ENCODE peak calls at places on chromosome 6, in five cellular contexts. K is pancreas, F is cardiac muscle cell, Y is H9, O is mammary epithelial cell. W is an unnamed sample. For H3K9me3, the result is how much of the 10 kb centered on the place peaks cover.

GRCh38 chr6:17431581-17431980 is 38.2 kb downstream of the CAP2 start:
- DNase-seq in Y (no peak), K (no peak), F (no peak), O (no peak), W (no peak)

GRCh38 chr6:70390067-70390466 is 23.2 kb upstream of the FAM135A start:
- DNase-seq in F (no peak), K (no peak), O (no peak), Y (no peak), W (no peak)

GRCh38 chr6:6600865-6601264 is 12.3 kb downstream of the LY86 start:
- DNase-seq in O (no peak), K (no peak), Y (no peak), F (no peak), W (no peak)

GRCh38 chr6:40389176-40389767 is 197.9 kb downstream of the LRFN2 start:
- DNase-seq in F (no peak), Y (no peak), O (no peak), K (no peak), W (peak)

GRCh38 chr6:14888575-14889000 is 357.3 kb upstream of the JARID2 start:
- DNase-seq in K (no peak), O (no peak), Y (no peak), F (no peak), W (no peak)

GRCh38 chr6:142945446-142946180 is 637 bp upstream of the HIVEP2 start:
- DNase-seq in Y (no peak), F (no peak), O (no peak), K (peak), W (peak)

GRCh38 chr6:139567095-139567494 is 192.6 kb upstream of the CITED2 start:
- DNase-seq in K (no peak), O (no peak), Y (no peak), F (no peak), W (no peak)

GRCh38 chr6:129981598-129981997 is 36.8 kb upstream of the L3MBTL3 start:
- DNase-seq in Y (no peak), O (peak), F (peak), K (no peak), W (no peak)

GRCh38 chr6:37283786-37284185 is 25.8 kb upstream of the TMEM217 start:
- DNase-seq in F (peak), O (no peak), Y (no peak), K (peak), W (no peak)

GRCh38 chr6:5706094-5707033 is 300.4 kb downstream of the NRN1 start:
- DNase-seq in O (no peak), F (peak), K (no peak), Y (no peak), W (no peak)

GRCh38 chr6:73704260-73704659 is 8.3 kb downstream of the CD109 start:
- DNase-seq in O (peak), K (no peak), Y (no peak), F (peak), W (no peak)

GRCh38 chr6:3283641-3284435 is 25.1 kb downstream of the PSMG4 start:
- DNase-seq in O (no peak), K (peak), Y (no peak), F (no peak), W (no peak)

GRCh38 chr6:165826487-165827189 is 163.6 kb upstream of the PDE10A start:
- DNase-seq in O (no peak), F (no peak), Y (no peak), K (no peak), W (no peak)

GRCh38 chr6:109172096-109172495 is 76.8 kb downstream of the CEP57L1 start:
- DNase-seq in F (no peak), K (no peak), Y (no peak), O (no peak), W (no peak)

GRCh38 chr6:134447423-134447822 is 129.5 kb upstream of the SGK1 start:
- DNase-seq in O (peak), Y (no peak), F (peak), K (no peak), W (no peak)

GRCh38 chr6:128073389-128073788 is 172.5 kb upstream of the THEMIS start:
- DNase-seq in O (no peak), K (no peak), Y (no peak), F (no peak), W (no peak)

GRCh38 chr6:50822078-50822476 is 3.4 kb downstream of the TFAP2B start:
- DNase-seq in F (no peak), K (no peak), O (peak), Y (no peak), W (no peak)

GRCh38 chr6:34145161-34146020 is 496 bp downstream of the GRM4 start:
- DNase-seq in O (peak), K (peak), F (peak), Y (peak), W (peak)

GRCh38 chr6:75430631-75431345 is 62.8 kb downstream of the FILIP1 start:
- DNase-seq in Y (no peak), O (no peak), F (peak), K (no peak), W (peak)

GRCh38 chr6:128364766-128365519 is 155.5 kb downstream of the PTPRK start:
- DNase-seq in F (no peak), O (no peak), K (no peak), Y (no peak), W (no peak)

GRCh38 chr6:18368277-18369105 is 18.7 kb upstream of the RNF144B start:
- DNase-seq in O (no peak), K (no peak), F (no peak), Y (no peak), W (no peak)

GRCh38 chr6:14059791-14060436 is 57.7 kb upstream of the CD83 start:
- DNase-seq in K (peak), Y (no peak), F (no peak), O (peak), W (no peak)

GRCh38 chr6:42103753-42104094 is 38.7 kb downstream of the C6orf132 start:
- DNase-seq in F (no peak), K (no peak), Y (no peak), O (no peak), W (no peak)

GRCh38 chr6:44053760-44054556 is 73.3 kb downstream of the MRPL14 start:
- DNase-seq in Y (no peak), O (peak), K (no peak), F (peak), W (no peak)

GRCh38 chr6:16985484-16986284 is 116.2 kb upstream of the STMND1 start:
- DNase-seq in O (peak), F (peak), K (no peak), Y (no peak), W (no peak)

GRCh38 chr6:44575644-44576043 is 188.1 kb downstream of the CDC5L start:
- DNase-seq in K (no peak), F (peak), O (no peak), Y (no peak), W (no peak)

GRCh38 chr6:5534643-5535042 is 273.3 kb downstream of the FARS2 start:
- DNase-seq in F (no peak), Y (no peak), K (no peak), O (no peak), W (no peak)

GRCh38 chr6:112251170-112251945 is 3.0 kb downstream of the LAMA4 start:
- DNase-seq in F (peak), Y (no peak), O (no peak), K (no peak), W (no peak)
- H3K27ac ChIP-seq in F (no peak), Y (no peak), O (no peak), K (no peak), W (no peak)

DNA sequence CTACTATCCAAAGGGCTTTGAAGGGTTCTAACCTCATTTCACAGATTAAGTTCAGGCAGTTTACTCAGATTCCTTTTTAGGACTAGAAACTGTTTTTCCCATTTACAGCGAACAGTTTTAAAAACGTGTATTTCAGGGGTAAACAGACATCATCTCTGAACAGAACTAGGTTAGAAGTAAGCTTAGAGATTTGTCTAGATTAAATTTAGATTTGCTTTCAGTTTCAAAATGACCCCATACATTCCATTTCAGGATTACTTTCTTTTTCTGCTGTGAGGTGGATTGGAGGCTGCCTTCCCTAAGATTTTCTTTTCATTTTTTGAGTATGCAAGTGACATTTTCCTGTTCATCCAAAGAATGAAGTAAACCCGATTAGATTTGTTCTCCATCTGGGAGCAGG is 747.3 kb downstream of the KHDRBS2 start:
- DNase-seq in F (no peak), O (no peak), Y (no peak), K (no peak), W (no peak)
- H3K9me3 ChIP-seq in F (under half), O (under half), Y (under half), K (under half), W (under half)

GRCh38 chr6:35725081-35725708 is 11.6 kb upstream of the ARMC12 start:
- DNase-seq in K (no peak), O (no peak), F (no peak), Y (no peak), W (no peak)
- H3K27ac ChIP-seq in K (peak), O (peak), F (no peak), Y (no peak), W (no peak)

DNA sequence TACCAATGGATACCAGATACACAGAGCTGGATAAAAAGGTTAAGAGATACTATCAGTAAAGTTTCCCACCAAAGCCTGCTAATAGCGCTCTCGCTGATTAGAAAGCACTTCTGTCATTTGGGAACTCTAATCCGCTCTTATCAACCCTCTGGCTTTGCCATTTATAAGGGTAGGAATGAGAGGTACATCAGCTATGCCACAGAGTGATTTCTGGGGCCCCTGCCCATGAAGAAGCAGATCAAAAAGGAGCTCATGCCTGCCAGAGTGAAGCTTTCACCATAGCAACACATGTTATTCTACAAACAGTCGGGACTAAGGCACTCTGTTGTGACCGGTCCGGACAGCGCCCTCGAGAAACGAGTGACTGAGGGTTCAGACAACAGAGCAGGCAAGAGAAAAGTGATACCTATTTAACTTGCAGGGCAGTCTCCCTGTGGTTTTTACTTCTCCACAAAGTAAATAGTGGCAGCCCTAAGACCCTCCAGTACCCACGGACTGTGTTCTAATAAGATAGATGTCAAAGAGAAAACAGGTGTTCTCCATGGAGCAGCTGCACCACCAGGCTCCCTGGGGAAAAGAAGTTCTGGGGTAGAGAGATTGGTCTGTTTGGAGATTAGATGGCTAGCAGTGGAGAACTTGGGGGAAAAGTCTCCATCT is 5.6 kb downstream of the TRAM2 start:
- DNase-seq in K (no peak), O (no peak), Y (no peak), F (no peak), W (peak)
- H3K9me3 ChIP-seq in K (under half), O (under half), Y (under half), F (under half), W (under half)

W was measured in WERI-Rb-1.